ENCODE peak calls at places on chromosomes 6 and 20, in eight cellular contexts. J, G, E, N, M, D, S and B are unnamed samples.

GRCh38 chr6:53179961-53180651 is 31.5 kb upstream of the GCM1 start:
- DNase-seq in J (no peak), G (no peak), E (no peak), N (no peak), M (no peak), D (no peak), S (no peak), B (no peak)

GRCh38 chr6:157912326-157912725 is 69.3 kb upstream of the SYNJ2 start:
- DNase-seq in J (no peak), G (peak), E (no peak), N (peak), M (no peak), D (no peak), S (no peak), B (no peak)

GRCh38 chr20:45998761-45999160 is 9.9 kb upstream of the MMP9 start:
- DNase-seq in J (no peak), G (no peak), E (no peak), N (no peak), M (no peak), D (no peak), S (no peak), B (no peak)

GRCh38 chr20:44532981-44533331 is 11.1 kb upstream of the SERINC3 start:
- DNase-seq in J (no peak), G (no peak), E (no peak), N (peak), M (no peak), D (no peak), S (no peak), B (no peak)

GRCh38 chr6:134299236-134299635 is 18.7 kb downstream of the SGK1 start:
- DNase-seq in J (no peak), G (no peak), E (no peak), N (peak), M (no peak), D (no peak), S (no peak), B (no peak)

GRCh38 chr6:24809728-24810127 is 11.0 kb upstream of the ARMH2 start:
- DNase-seq in J (no peak), G (no peak), E (no peak), N (no peak), M (no peak), D (no peak), S (no peak), B (no peak)

GRCh38 chr6:44128020-44128917 is 915 bp downstream of the TMEM63B start:
- DNase-seq in J (peak), G (peak), E (peak), N (peak), M (peak), D (peak), S (no peak), B (no peak)

GRCh38 chr6:159126590-159126989 is 42.6 kb upstream of the FNDC1 start:
- DNase-seq in J (no peak), G (no peak), E (no peak), N (no peak), M (no peak), D (no peak), S (no peak), B (no peak)

GRCh38 chr20:62601172-62601571 is 41.1 kb upstream of the SLCO4A1 start:
- DNase-seq in J (no peak), G (no peak), E (no peak), N (no peak), M (no peak), D (no peak), S (no peak), B (no peak)

GRCh38 chr6:126176266-126176665 is 163.6 kb upstream of the CENPW start:
- DNase-seq in J (no peak), G (no peak), E (no peak), N (peak), M (no peak), D (peak), S (no peak), B (no peak)

GRCh38 chr6:36676142-36677058 is 2.1 kb upstream of the CDKN1A start:
- DNase-seq in J (no peak), G (no peak), E (no peak), N (peak), M (no peak), D (peak), S (no peak), B (no peak)

GRCh38 chr20:4150095-4150492 is 134.7 kb upstream of the RNF24 start:
- DNase-seq in J (no peak), G (no peak), E (no peak), N (peak), M (no peak), D (no peak), S (no peak), B (no peak)

GRCh38 chr20:19867074-19867473 is 109.0 kb downstream of the RIN2 start:
- DNase-seq in J (no peak), G (no peak), E (no peak), N (peak), M (no peak), D (no peak), S (no peak), B (no peak)

GRCh38 chr6:43070028-43070632 is 6.0 kb upstream of the PTK7 start:
- DNase-seq in J (peak), G (peak), E (peak), N (peak), M (no peak), D (peak), S (no peak), B (no peak)

GRCh38 chr6:138455746-138456392 is 43.4 kb downstream of the NHSL1 start:
- DNase-seq in J (no peak), G (no peak), E (no peak), N (peak), M (no peak), D (no peak), S (peak), B (no peak)

GRCh38 chr20:21229163-21229562 is 74.0 kb upstream of the XRN2 start:
- DNase-seq in J (no peak), G (no peak), E (no peak), N (peak), M (no peak), D (no peak), S (no peak), B (no peak)

GRCh38 chr6:169332250-169332649 is 78.6 kb upstream of the THBS2 start:
- DNase-seq in J (no peak), G (no peak), E (no peak), N (no peak), M (no peak), D (no peak), S (no peak), B (no peak)

GRCh38 chr6:133551847-133552331 is 310.7 kb downstream of the EYA4 start:
- DNase-seq in J (no peak), G (peak), E (no peak), N (peak), M (no peak), D (no peak), S (no peak), B (no peak)

GRCh38 chr6:20946037-20946436 is 411.8 kb downstream of the CDKAL1 start:
- DNase-seq in J (no peak), G (no peak), E (no peak), N (peak), M (no peak), D (no peak), S (no peak), B (no peak)

GRCh38 chr20:237479-237878 is 10.4 kb downstream of the DEFB129 start:
- DNase-seq in J (no peak), G (no peak), E (no peak), N (no peak), M (no peak), D (no peak), S (no peak), B (no peak)

GRCh38 chr6:151842816-151843215 is 35.3 kb downstream of the ESR1 start:
- DNase-seq in J (no peak), G (no peak), E (no peak), N (no peak), M (no peak), D (no peak), S (no peak), B (no peak)

GRCh38 chr20:2698186-2698817 is 5.7 kb downstream of the EBF4 start:
- DNase-seq in J (peak), G (no peak), E (no peak), N (no peak), M (no peak), D (no peak), S (no peak), B (no peak)

GRCh38 chr20:44702776-44703175 is 12.4 kb upstream of the CCN5 start:
- DNase-seq in J (peak), G (no peak), E (no peak), N (peak), M (no peak), D (no peak), S (no peak), B (peak)